ENCODE peak calls at places on chromosome 19, in six cellular contexts. One of them, this sample, is unnamed.

GRCh38 chr19:11560404-11560988 is 1.5 kb upstream of the ELOF1 start:
- DNase-seq in OCI-LY7: peak
- DNase-seq in IMR-90: peak
- DNase-seq in RWPE1: peak
- DNase-seq in stimulated activated CD8-positive, alpha-beta memory T cell treated with anti-CD3 and anti-CD28 coated beads, Interleukin-4, amount 100 ng/mL, for 24 hours: peak
- DNase-seq in brain microvascular endothelial cell: peak
- DNase-seq in this sample: peak

GRCh38 chr19:31118926-31119325 is 230.3 kb downstream of the TSHZ3 start:
- DNase-seq in RWPE1: no peak
- DNase-seq in IMR-90: no peak
- DNase-seq in brain microvascular endothelial cell: no peak
- DNase-seq in stimulated activated CD8-positive, alpha-beta memory T cell treated with anti-CD3 and anti-CD28 coated beads, Interleukin-4, amount 100 ng/mL, for 24 hours: no peak
- DNase-seq in OCI-LY7: no peak
- DNase-seq in this sample: no peak

GRCh38 chr19:4802711-4803110 is 11.2 kb downstream of the FEM1A start:
- DNase-seq in RWPE1: no peak
- DNase-seq in stimulated activated CD8-positive, alpha-beta memory T cell treated with anti-CD3 and anti-CD28 coated beads, Interleukin-4, amount 100 ng/mL, for 24 hours: no peak
- DNase-seq in IMR-90: no peak
- DNase-seq in brain microvascular endothelial cell: no peak
- DNase-seq in OCI-LY7: no peak
- DNase-seq in this sample: no peak

GRCh38 chr19:43605875-43606568 is 5.9 kb upstream of the SRRM5 start:
- DNase-seq in OCI-LY7: no peak
- DNase-seq in stimulated activated CD8-positive, alpha-beta memory T cell treated with anti-CD3 and anti-CD28 coated beads, Interleukin-4, amount 100 ng/mL, for 24 hours: no peak
- DNase-seq in brain microvascular endothelial cell: no peak
- DNase-seq in RWPE1: no peak
- DNase-seq in IMR-90: no peak
- DNase-seq in this sample: no peak

GRCh38 chr19:39831679-39832078 is 2.3 kb downstream of the DYRK1B start:
- DNase-seq in stimulated activated CD8-positive, alpha-beta memory T cell treated with anti-CD3 and anti-CD28 coated beads, Interleukin-4, amount 100 ng/mL, for 24 hours: no peak
- DNase-seq in OCI-LY7: no peak
- DNase-seq in IMR-90: no peak
- DNase-seq in RWPE1: no peak
- DNase-seq in brain microvascular endothelial cell: no peak
- DNase-seq in this sample: no peak

GRCh38 chr19:19315444-19315843 is 4.9 kb downstream of the SUGP1 start:
- DNase-seq in brain microvascular endothelial cell: no peak
- DNase-seq in OCI-LY7: no peak
- DNase-seq in IMR-90: no peak
- DNase-seq in stimulated activated CD8-positive, alpha-beta memory T cell treated with anti-CD3 and anti-CD28 coated beads, Interleukin-4, amount 100 ng/mL, for 24 hours: no peak
- DNase-seq in RWPE1: no peak
- DNase-seq in this sample: no peak

GRCh38 chr19:45216677-45217076 is 28.5 kb downstream of the EXOC3L2 start:
- DNase-seq in brain microvascular endothelial cell: no peak
- DNase-seq in OCI-LY7: no peak
- DNase-seq in RWPE1: no peak
- DNase-seq in stimulated activated CD8-positive, alpha-beta memory T cell treated with anti-CD3 and anti-CD28 coated beads, Interleukin-4, amount 100 ng/mL, for 24 hours: no peak
- DNase-seq in IMR-90: no peak
- DNase-seq in this sample: no peak

GRCh38 chr19:9528757-9529336 is 9.6 kb downstream of the ZNF426 start:
- DNase-seq in stimulated activated CD8-positive, alpha-beta memory T cell treated with anti-CD3 and anti-CD28 coated beads, Interleukin-4, amount 100 ng/mL, for 24 hours: no peak
- DNase-seq in RWPE1: no peak
- DNase-seq in brain microvascular endothelial cell: no peak
- DNase-seq in IMR-90: peak
- DNase-seq in OCI-LY7: no peak
- DNase-seq in this sample: no peak

GRCh38 chr19:52749780-52750179 is 14.9 kb upstream of the ZNF611 start:
- DNase-seq in stimulated activated CD8-positive, alpha-beta memory T cell treated with anti-CD3 and anti-CD28 coated beads, Interleukin-4, amount 100 ng/mL, for 24 hours: no peak
- DNase-seq in brain microvascular endothelial cell: no peak
- DNase-seq in RWPE1: no peak
- DNase-seq in IMR-90: no peak
- DNase-seq in OCI-LY7: no peak
- DNase-seq in this sample: no peak

GRCh38 chr19:44643605-44644390 is at the start of gene PVR:
- DNase-seq in brain microvascular endothelial cell: peak
- DNase-seq in OCI-LY7: no peak
- DNase-seq in RWPE1: peak
- DNase-seq in stimulated activated CD8-positive, alpha-beta memory T cell treated with anti-CD3 and anti-CD28 coated beads, Interleukin-4, amount 100 ng/mL, for 24 hours: peak
- DNase-seq in IMR-90: peak
- DNase-seq in this sample: peak

GRCh38 chr19:4914736-4915501 is 5.6 kb downstream of the UHRF1 start:
- DNase-seq in brain microvascular endothelial cell: peak
- DNase-seq in stimulated activated CD8-positive, alpha-beta memory T cell treated with anti-CD3 and anti-CD28 coated beads, Interleukin-4, amount 100 ng/mL, for 24 hours: peak
- DNase-seq in OCI-LY7: no peak
- DNase-seq in RWPE1: peak
- DNase-seq in IMR-90: peak
- DNase-seq in this sample: peak

GRCh38 chr19:9913237-9914000 is 22.9 kb downstream of the OLFM2 start:
- DNase-seq in OCI-LY7: no peak
- DNase-seq in stimulated activated CD8-positive, alpha-beta memory T cell treated with anti-CD3 and anti-CD28 coated beads, Interleukin-4, amount 100 ng/mL, for 24 hours: no peak
- DNase-seq in IMR-90: no peak
- DNase-seq in brain microvascular endothelial cell: no peak
- DNase-seq in RWPE1: no peak
- DNase-seq in this sample: no peak

GRCh38 chr19:7900931-7901330 is 2.7 kb upstream of the MAP2K7 start:
- DNase-seq in OCI-LY7: no peak
- DNase-seq in RWPE1: no peak
- DNase-seq in stimulated activated CD8-positive, alpha-beta memory T cell treated with anti-CD3 and anti-CD28 coated beads, Interleukin-4, amount 100 ng/mL, for 24 hours: no peak
- DNase-seq in brain microvascular endothelial cell: no peak
- DNase-seq in IMR-90: no peak
- DNase-seq in this sample: no peak

GRCh38 chr19:1942078-1942933 is 1.3 kb downstream of the CSNK1G2 start:
- DNase-seq in IMR-90: peak
- DNase-seq in OCI-LY7: peak
- DNase-seq in brain microvascular endothelial cell: peak
- DNase-seq in stimulated activated CD8-positive, alpha-beta memory T cell treated with anti-CD3 and anti-CD28 coated beads, Interleukin-4, amount 100 ng/mL, for 24 hours: peak
- DNase-seq in RWPE1: peak
- DNase-seq in this sample: no peak

GRCh38 chr19:17448190-17448967 is at the start of gene TMEM221:
- DNase-seq in brain microvascular endothelial cell: no peak
- DNase-seq in stimulated activated CD8-positive, alpha-beta memory T cell treated with anti-CD3 and anti-CD28 coated beads, Interleukin-4, amount 100 ng/mL, for 24 hours: peak
- DNase-seq in OCI-LY7: peak
- DNase-seq in IMR-90: no peak
- DNase-seq in RWPE1: no peak
- DNase-seq in this sample: no peak

GRCh38 chr19:751501-752341 is 809 bp downstream of the MISP start:
- DNase-seq in OCI-LY7: no peak
- DNase-seq in stimulated activated CD8-positive, alpha-beta memory T cell treated with anti-CD3 and anti-CD28 coated beads, Interleukin-4, amount 100 ng/mL, for 24 hours: no peak
- DNase-seq in IMR-90: peak
- DNase-seq in brain microvascular endothelial cell: peak
- DNase-seq in RWPE1: peak
- DNase-seq in this sample: peak

GRCh38 chr19:18696023-18696422 is 12.5 kb downstream of the CRTC1 start:
- DNase-seq in IMR-90: no peak
- DNase-seq in OCI-LY7: no peak
- DNase-seq in RWPE1: no peak
- DNase-seq in brain microvascular endothelial cell: no peak
- DNase-seq in stimulated activated CD8-positive, alpha-beta memory T cell treated with anti-CD3 and anti-CD28 coated beads, Interleukin-4, amount 100 ng/mL, for 24 hours: no peak
- DNase-seq in this sample: no peak

GRCh38 chr19:10289167-10289835 is 451 bp upstream of the ICAM5 start:
- DNase-seq in RWPE1: peak
- DNase-seq in OCI-LY7: peak
- DNase-seq in stimulated activated CD8-positive, alpha-beta memory T cell treated with anti-CD3 and anti-CD28 coated beads, Interleukin-4, amount 100 ng/mL, for 24 hours: peak
- DNase-seq in brain microvascular endothelial cell: no peak
- DNase-seq in IMR-90: peak
- DNase-seq in this sample: no peak

GRCh38 chr19:46718157-46718933 is 1.4 kb upstream of the PRKD2 start:
- DNase-seq in IMR-90: no peak
- DNase-seq in stimulated activated CD8-positive, alpha-beta memory T cell treated with anti-CD3 and anti-CD28 coated beads, Interleukin-4, amount 100 ng/mL, for 24 hours: peak
- DNase-seq in brain microvascular endothelial cell: no peak
- DNase-seq in RWPE1: peak
- DNase-seq in OCI-LY7: peak
- DNase-seq in this sample: no peak

GRCh38 chr19:19049406-19049805 is 14.4 kb upstream of the SLC25A42 start:
- DNase-seq in stimulated activated CD8-positive, alpha-beta memory T cell treated with anti-CD3 and anti-CD28 coated beads, Interleukin-4, amount 100 ng/mL, for 24 hours: no peak
- DNase-seq in RWPE1: no peak
- DNase-seq in OCI-LY7: no peak
- DNase-seq in IMR-90: peak
- DNase-seq in brain microvascular endothelial cell: no peak
- DNase-seq in this sample: no peak

GRCh38 chr19:18589380-18590272 is 1.0 kb downstream of the REX1BD start:
- DNase-seq in stimulated activated CD8-positive, alpha-beta memory T cell treated with anti-CD3 and anti-CD28 coated beads, Interleukin-4, amount 100 ng/mL, for 24 hours: peak
- DNase-seq in OCI-LY7: peak
- DNase-seq in brain microvascular endothelial cell: peak
- DNase-seq in RWPE1: peak
- DNase-seq in IMR-90: peak
- DNase-seq in this sample: peak

GRCh38 chr19:4584670-4585460 is 25.4 kb upstream of the SEMA6B start:
- DNase-seq in IMR-90: no peak
- DNase-seq in RWPE1: no peak
- DNase-seq in OCI-LY7: no peak
- DNase-seq in brain microvascular endothelial cell: no peak
- DNase-seq in stimulated activated CD8-positive, alpha-beta memory T cell treated with anti-CD3 and anti-CD28 coated beads, Interleukin-4, amount 100 ng/mL, for 24 hours: no peak
- DNase-seq in this sample: no peak

GRCh38 chr19:56155124-56155687 is 14.1 kb downstream of the ZNF444 start:
- DNase-seq in IMR-90: no peak
- DNase-seq in RWPE1: no peak
- DNase-seq in OCI-LY7: no peak
- DNase-seq in stimulated activated CD8-positive, alpha-beta memory T cell treated with anti-CD3 and anti-CD28 coated beads, Interleukin-4, amount 100 ng/mL, for 24 hours: no peak
- DNase-seq in brain microvascular endothelial cell: no peak
- DNase-seq in this sample: no peak

GRCh38 chr19:752652-753517 is 2.0 kb downstream of the MISP start:
- DNase-seq in stimulated activated CD8-positive, alpha-beta memory T cell treated with anti-CD3 and anti-CD28 coated beads, Interleukin-4, amount 100 ng/mL, for 24 hours: no peak
- DNase-seq in RWPE1: peak
- DNase-seq in IMR-90: peak
- DNase-seq in OCI-LY7: no peak
- DNase-seq in brain microvascular endothelial cell: peak
- DNase-seq in this sample: peak

GRCh38 chr19:40356681-40357595 is 8.4 kb downstream of the PLD3 start:
- DNase-seq in stimulated activated CD8-positive, alpha-beta memory T cell treated with anti-CD3 and anti-CD28 coated beads, Interleukin-4, amount 100 ng/mL, for 24 hours: no peak
- DNase-seq in OCI-LY7: peak
- DNase-seq in brain microvascular endothelial cell: peak
- DNase-seq in IMR-90: peak
- DNase-seq in RWPE1: no peak
- DNase-seq in this sample: no peak

GRCh38 chr19:7500811-7501450 is 12.1 kb upstream of the PEX11G start:
- DNase-seq in RWPE1: peak
- DNase-seq in IMR-90: peak
- DNase-seq in stimulated activated CD8-positive, alpha-beta memory T cell treated with anti-CD3 and anti-CD28 coated beads, Interleukin-4, amount 100 ng/mL, for 24 hours: peak
- DNase-seq in OCI-LY7: no peak
- DNase-seq in brain microvascular endothelial cell: peak
- DNase-seq in this sample: no peak

GRCh38 chr19:11736696-11737095 is 2.0 kb downstream of the ZNF823 start:
- DNase-seq in RWPE1: peak
- DNase-seq in IMR-90: peak
- DNase-seq in OCI-LY7: peak
- DNase-seq in brain microvascular endothelial cell: peak
- DNase-seq in stimulated activated CD8-positive, alpha-beta memory T cell treated with anti-CD3 and anti-CD28 coated beads, Interleukin-4, amount 100 ng/mL, for 24 hours: no peak
- DNase-seq in this sample: peak

GRCh38 chr19:44741841-44742352 is 6.6 kb upstream of the BCL3 start:
- DNase-seq in stimulated activated CD8-positive, alpha-beta memory T cell treated with anti-CD3 and anti-CD28 coated beads, Interleukin-4, amount 100 ng/mL, for 24 hours: no peak
- DNase-seq in OCI-LY7: no peak
- DNase-seq in RWPE1: peak
- DNase-seq in IMR-90: peak
- DNase-seq in brain microvascular endothelial cell: peak
- DNase-seq in this sample: peak

GRCh38 chr19:7888145-7888825 is at the start of gene LRRC8E:
- DNase-seq in OCI-LY7: no peak
- DNase-seq in RWPE1: peak
- DNase-seq in brain microvascular endothelial cell: peak
- DNase-seq in stimulated activated CD8-positive, alpha-beta memory T cell treated with anti-CD3 and anti-CD28 coated beads, Interleukin-4, amount 100 ng/mL, for 24 hours: no peak
- DNase-seq in IMR-90: peak
- DNase-seq in this sample: peak

GRCh38 chr19:542173-542866 is 1.5 kb upstream of the GZMM start:
- DNase-seq in brain microvascular endothelial cell: no peak
- DNase-seq in OCI-LY7: no peak
- DNase-seq in IMR-90: no peak
- DNase-seq in stimulated activated CD8-positive, alpha-beta memory T cell treated with anti-CD3 and anti-CD28 coated beads, Interleukin-4, amount 100 ng/mL, for 24 hours: no peak
- DNase-seq in RWPE1: no peak
- DNase-seq in this sample: no peak

GRCh38 chr19:16527971-16528521 is 14.2 kb downstream of the CHERP start:
- DNase-seq in RWPE1: no peak
- DNase-seq in OCI-LY7: peak
- DNase-seq in brain microvascular endothelial cell: no peak
- DNase-seq in stimulated activated CD8-positive, alpha-beta memory T cell treated with anti-CD3 and anti-CD28 coated beads, Interleukin-4, amount 100 ng/mL, for 24 hours: peak
- DNase-seq in IMR-90: no peak
- DNase-seq in this sample: no peak

GRCh38 chr19:52494518-52494917 is 33.0 kb upstream of the ZNF808 start:
- DNase-seq in brain microvascular endothelial cell: peak
- DNase-seq in OCI-LY7: no peak
- DNase-seq in stimulated activated CD8-positive, alpha-beta memory T cell treated with anti-CD3 and anti-CD28 coated beads, Interleukin-4, amount 100 ng/mL, for 24 hours: no peak
- DNase-seq in RWPE1: no peak
- DNase-seq in IMR-90: peak
- DNase-seq in this sample: peak

GRCh38 chr19:813359-814107 is 8.2 kb downstream of the PLPPR3 start:
- DNase-seq in stimulated activated CD8-positive, alpha-beta memory T cell treated with anti-CD3 and anti-CD28 coated beads, Interleukin-4, amount 100 ng/mL, for 24 hours: no peak
- DNase-seq in OCI-LY7: no peak
- DNase-seq in IMR-90: no peak
- DNase-seq in brain microvascular endothelial cell: no peak
- DNase-seq in RWPE1: no peak
- DNase-seq in this sample: no peak

GRCh38 chr19:39193785-39194184 is 3.0 kb upstream of the NCCRP1 start:
- DNase-seq in brain microvascular endothelial cell: no peak
- DNase-seq in IMR-90: no peak
- DNase-seq in RWPE1: no peak
- DNase-seq in stimulated activated CD8-positive, alpha-beta memory T cell treated with anti-CD3 and anti-CD28 coated beads, Interleukin-4, amount 100 ng/mL, for 24 hours: no peak
- DNase-seq in OCI-LY7: no peak
- DNase-seq in this sample: no peak

GRCh38 chr19:50818859-50819472 is 4.6 kb downstream of the KLK1 start:
- DNase-seq in stimulated activated CD8-positive, alpha-beta memory T cell treated with anti-CD3 and anti-CD28 coated beads, Interleukin-4, amount 100 ng/mL, for 24 hours: no peak
- DNase-seq in OCI-LY7: peak
- DNase-seq in brain microvascular endothelial cell: no peak
- DNase-seq in RWPE1: no peak
- DNase-seq in IMR-90: no peak
- DNase-seq in this sample: no peak

GRCh38 chr19:9323557-9323918 is 441 bp upstream of the ZNF559 start:
- DNase-seq in brain microvascular endothelial cell: peak
- DNase-seq in IMR-90: peak
- DNase-seq in RWPE1: peak
- DNase-seq in stimulated activated CD8-positive, alpha-beta memory T cell treated with anti-CD3 and anti-CD28 coated beads, Interleukin-4, amount 100 ng/mL, for 24 hours: peak
- DNase-seq in OCI-LY7: peak
- DNase-seq in this sample: peak

GRCh38 chr19:40523322-40524047 is 53.2 kb upstream of the SHKBP1 start:
- DNase-seq in brain microvascular endothelial cell: peak
- DNase-seq in OCI-LY7: peak
- DNase-seq in RWPE1: peak
- DNase-seq in stimulated activated CD8-positive, alpha-beta memory T cell treated with anti-CD3 and anti-CD28 coated beads, Interleukin-4, amount 100 ng/mL, for 24 hours: peak
- DNase-seq in IMR-90: peak
- DNase-seq in this sample: peak

GRCh38 chr19:15118248-15118647 is 11.0 kb downstream of the SYDE1 start:
- DNase-seq in IMR-90: no peak
- DNase-seq in OCI-LY7: no peak
- DNase-seq in RWPE1: no peak
- DNase-seq in stimulated activated CD8-positive, alpha-beta memory T cell treated with anti-CD3 and anti-CD28 coated beads, Interleukin-4, amount 100 ng/mL, for 24 hours: no peak
- DNase-seq in brain microvascular endothelial cell: no peak
- DNase-seq in this sample: no peak

GRCh38 chr19:15445807-15446376 is 3.9 kb downstream of the WIZ start:
- DNase-seq in RWPE1: no peak
- DNase-seq in stimulated activated CD8-positive, alpha-beta memory T cell treated with anti-CD3 and anti-CD28 coated beads, Interleukin-4, amount 100 ng/mL, for 24 hours: no peak
- DNase-seq in IMR-90: no peak
- DNase-seq in brain microvascular endothelial cell: no peak
- DNase-seq in OCI-LY7: no peak
- DNase-seq in this sample: no peak

GRCh38 chr19:1992759-1993260 is 22.7 kb downstream of the BTBD2 start:
- DNase-seq in stimulated activated CD8-positive, alpha-beta memory T cell treated with anti-CD3 and anti-CD28 coated beads, Interleukin-4, amount 100 ng/mL, for 24 hours: no peak
- DNase-seq in RWPE1: no peak
- DNase-seq in brain microvascular endothelial cell: no peak
- DNase-seq in OCI-LY7: peak
- DNase-seq in IMR-90: no peak
- DNase-seq in this sample: no peak

This sample was measured in T1000.